ENCODE peak calls at places on chromosome 1, in nine cellular contexts. One of them, this sample, is unnamed.

GRCh38 chr1:156765664-156766063 is 1.7 kb upstream of the PRCC start:
- DNase-seq in GM23248: no peak
- DNase-seq in lung: no peak
- DNase-seq in right atrium auricular region: no peak
- DNase-seq in CD4-positive, alpha-beta memory T cell: no peak
- DNase-seq in CD8-positive, alpha-beta T cell: no peak
- DNase-seq in cardiac muscle cell: no peak
- DNase-seq in ovary: no peak
- DNase-seq in heart left ventricle: no peak
- DNase-seq in this sample: no peak

GRCh38 chr1:63073530-63074306 is 248.6 kb upstream of the FOXD3 start:
- DNase-seq in heart left ventricle: no peak
- DNase-seq in right atrium auricular region: no peak
- DNase-seq in GM23248: peak
- DNase-seq in CD8-positive, alpha-beta T cell: no peak
- DNase-seq in CD4-positive, alpha-beta memory T cell: no peak
- DNase-seq in cardiac muscle cell: peak
- DNase-seq in lung: no peak
- DNase-seq in ovary: no peak
- DNase-seq in this sample: no peak

GRCh38 chr1:100972185-100972584 is 53.4 kb downstream of the DPH5 start:
- DNase-seq in ovary: no peak
- DNase-seq in CD4-positive, alpha-beta memory T cell: no peak
- DNase-seq in CD8-positive, alpha-beta T cell: no peak
- DNase-seq in lung: no peak
- DNase-seq in right atrium auricular region: no peak
- DNase-seq in GM23248: no peak
- DNase-seq in cardiac muscle cell: no peak
- DNase-seq in heart left ventricle: no peak
- DNase-seq in this sample: no peak

GRCh38 chr1:163357378-163357777 is 35.6 kb downstream of the NUF2 start:
- DNase-seq in cardiac muscle cell: peak
- DNase-seq in CD4-positive, alpha-beta memory T cell: no peak
- DNase-seq in right atrium auricular region: no peak
- DNase-seq in lung: no peak
- DNase-seq in GM23248: peak
- DNase-seq in heart left ventricle: no peak
- DNase-seq in CD8-positive, alpha-beta T cell: no peak
- DNase-seq in ovary: no peak
- DNase-seq in this sample: no peak

GRCh38 chr1:106984801-106985200 is 71.7 kb upstream of the PRMT6 start:
- DNase-seq in heart left ventricle: no peak
- DNase-seq in GM23248: no peak
- DNase-seq in ovary: no peak
- DNase-seq in cardiac muscle cell: no peak
- DNase-seq in CD8-positive, alpha-beta T cell: no peak
- DNase-seq in CD4-positive, alpha-beta memory T cell: no peak
- DNase-seq in lung: no peak
- DNase-seq in right atrium auricular region: no peak
- DNase-seq in this sample: no peak

GRCh38 chr1:172938676-172939075 is 112.1 kb downstream of the TNFSF18 start:
- DNase-seq in GM23248: peak
- DNase-seq in right atrium auricular region: no peak
- DNase-seq in cardiac muscle cell: no peak
- DNase-seq in heart left ventricle: no peak
- DNase-seq in lung: no peak
- DNase-seq in CD8-positive, alpha-beta T cell: no peak
- DNase-seq in CD4-positive, alpha-beta memory T cell: no peak
- DNase-seq in ovary: no peak
- DNase-seq in this sample: no peak

GRCh38 chr1:12140676-12141532 is 25.9 kb upstream of the TNFRSF1B start:
- DNase-seq in lung: no peak
- DNase-seq in cardiac muscle cell: no peak
- DNase-seq in CD4-positive, alpha-beta memory T cell: no peak
- DNase-seq in heart left ventricle: no peak
- DNase-seq in CD8-positive, alpha-beta T cell: no peak
- DNase-seq in right atrium auricular region: no peak
- DNase-seq in GM23248: no peak
- DNase-seq in ovary: no peak
- DNase-seq in this sample: no peak

GRCh38 chr1:155178441-155179106 is 4.9 kb downstream of the TRIM46 start:
- DNase-seq in CD8-positive, alpha-beta T cell: no peak
- DNase-seq in ovary: peak
- DNase-seq in CD4-positive, alpha-beta memory T cell: no peak
- DNase-seq in GM23248: no peak
- DNase-seq in right atrium auricular region: no peak
- DNase-seq in cardiac muscle cell: no peak
- DNase-seq in heart left ventricle: no peak
- DNase-seq in lung: no peak
- DNase-seq in this sample: peak

GRCh38 chr1:93824869-93825268 is 54.1 kb downstream of the DNTTIP2 start:
- DNase-seq in cardiac muscle cell: no peak
- DNase-seq in right atrium auricular region: no peak
- DNase-seq in heart left ventricle: no peak
- DNase-seq in ovary: no peak
- DNase-seq in lung: no peak
- DNase-seq in CD4-positive, alpha-beta memory T cell: no peak
- DNase-seq in CD8-positive, alpha-beta T cell: no peak
- DNase-seq in GM23248: no peak
- DNase-seq in this sample: no peak

GRCh38 chr1:9317591-9318331 is 25.1 kb downstream of the SPSB1 start:
- DNase-seq in cardiac muscle cell: no peak
- DNase-seq in CD8-positive, alpha-beta T cell: no peak
- DNase-seq in lung: peak
- DNase-seq in GM23248: peak
- DNase-seq in CD4-positive, alpha-beta memory T cell: no peak
- DNase-seq in ovary: peak
- DNase-seq in right atrium auricular region: no peak
- DNase-seq in heart left ventricle: peak
- DNase-seq in this sample: peak

GRCh38 chr1:17958704-17959103 is 148.9 kb upstream of the IGSF21 start:
- DNase-seq in right atrium auricular region: no peak
- DNase-seq in CD4-positive, alpha-beta memory T cell: no peak
- DNase-seq in GM23248: no peak
- DNase-seq in heart left ventricle: no peak
- DNase-seq in lung: no peak
- DNase-seq in ovary: no peak
- DNase-seq in cardiac muscle cell: no peak
- DNase-seq in CD8-positive, alpha-beta T cell: no peak
- DNase-seq in this sample: no peak

GRCh38 chr1:69055223-69055622 is 512.5 kb upstream of the LRRC7 start:
- DNase-seq in heart left ventricle: no peak
- DNase-seq in GM23248: no peak
- DNase-seq in lung: no peak
- DNase-seq in CD8-positive, alpha-beta T cell: no peak
- DNase-seq in CD4-positive, alpha-beta memory T cell: no peak
- DNase-seq in cardiac muscle cell: no peak
- DNase-seq in ovary: no peak
- DNase-seq in right atrium auricular region: no peak
- DNase-seq in this sample: no peak

GRCh38 chr1:234237416-234237815 is 135.8 kb upstream of the COA6 start:
- DNase-seq in cardiac muscle cell: no peak
- DNase-seq in heart left ventricle: no peak
- DNase-seq in lung: no peak
- DNase-seq in CD8-positive, alpha-beta T cell: no peak
- DNase-seq in CD4-positive, alpha-beta memory T cell: no peak
- DNase-seq in GM23248: no peak
- DNase-seq in right atrium auricular region: peak
- DNase-seq in ovary: no peak
- DNase-seq in this sample: no peak

GRCh38 chr1:176541663-176542062 is 78.7 kb downstream of the PAPPA2 start:
- DNase-seq in lung: no peak
- DNase-seq in GM23248: peak
- DNase-seq in heart left ventricle: no peak
- DNase-seq in right atrium auricular region: no peak
- DNase-seq in CD4-positive, alpha-beta memory T cell: no peak
- DNase-seq in CD8-positive, alpha-beta T cell: no peak
- DNase-seq in cardiac muscle cell: no peak
- DNase-seq in ovary: no peak
- DNase-seq in this sample: no peak

GRCh38 chr1:16125088-16125470 is 30.8 kb downstream of the EPHA2 start:
- DNase-seq in right atrium auricular region: no peak
- DNase-seq in cardiac muscle cell: no peak
- DNase-seq in lung: no peak
- DNase-seq in ovary: peak
- DNase-seq in CD4-positive, alpha-beta memory T cell: no peak
- DNase-seq in CD8-positive, alpha-beta T cell: no peak
- DNase-seq in heart left ventricle: peak
- DNase-seq in GM23248: no peak
- DNase-seq in this sample: no peak

GRCh38 chr1:228512852-228513243 is 25.7 kb downstream of the RNF187 start:
- DNase-seq in GM23248: no peak
- DNase-seq in cardiac muscle cell: no peak
- DNase-seq in ovary: no peak
- DNase-seq in heart left ventricle: no peak
- DNase-seq in lung: no peak
- DNase-seq in CD8-positive, alpha-beta T cell: no peak
- DNase-seq in right atrium auricular region: no peak
- DNase-seq in CD4-positive, alpha-beta memory T cell: no peak
- DNase-seq in this sample: no peak

GRCh38 chr1:221719278-221719597 is 22.7 kb downstream of the DUSP10 start:
- DNase-seq in GM23248: no peak
- DNase-seq in heart left ventricle: no peak
- DNase-seq in ovary: no peak
- DNase-seq in right atrium auricular region: no peak
- DNase-seq in CD4-positive, alpha-beta memory T cell: no peak
- DNase-seq in CD8-positive, alpha-beta T cell: no peak
- DNase-seq in cardiac muscle cell: no peak
- DNase-seq in lung: no peak
- DNase-seq in this sample: no peak

GRCh38 chr1:221718391-221719277 is 23.3 kb downstream of the DUSP10 start:
- DNase-seq in ovary: no peak
- DNase-seq in heart left ventricle: no peak
- DNase-seq in CD4-positive, alpha-beta memory T cell: no peak
- DNase-seq in right atrium auricular region: no peak
- DNase-seq in cardiac muscle cell: no peak
- DNase-seq in GM23248: peak
- DNase-seq in lung: no peak
- DNase-seq in CD8-positive, alpha-beta T cell: no peak
- DNase-seq in this sample: no peak

GRCh38 chr1:221720545-221720944 is 21.3 kb downstream of the DUSP10 start:
- DNase-seq in ovary: no peak
- DNase-seq in lung: no peak
- DNase-seq in cardiac muscle cell: no peak
- DNase-seq in CD4-positive, alpha-beta memory T cell: no peak
- DNase-seq in right atrium auricular region: no peak
- DNase-seq in GM23248: no peak
- DNase-seq in CD8-positive, alpha-beta T cell: no peak
- DNase-seq in heart left ventricle: no peak
- DNase-seq in this sample: no peak

GRCh38 chr1:221722254-221723017 is 19.5 kb downstream of the DUSP10 start:
- DNase-seq in CD4-positive, alpha-beta memory T cell: no peak
- DNase-seq in cardiac muscle cell: no peak
- DNase-seq in heart left ventricle: no peak
- DNase-seq in lung: no peak
- DNase-seq in ovary: no peak
- DNase-seq in right atrium auricular region: no peak
- DNase-seq in CD8-positive, alpha-beta T cell: no peak
- DNase-seq in GM23248: no peak
- DNase-seq in this sample: no peak

GRCh38 chr1:221719987-221720386 is 21.9 kb downstream of the DUSP10 start:
- DNase-seq in ovary: no peak
- DNase-seq in CD4-positive, alpha-beta memory T cell: no peak
- DNase-seq in lung: no peak
- DNase-seq in heart left ventricle: no peak
- DNase-seq in CD8-positive, alpha-beta T cell: no peak
- DNase-seq in GM23248: peak
- DNase-seq in right atrium auricular region: no peak
- DNase-seq in cardiac muscle cell: no peak
- DNase-seq in this sample: no peak
- H3K27ac ChIP-seq in ovary: no peak
- H3K27ac ChIP-seq in CD4-positive, alpha-beta memory T cell: no peak
- H3K27ac ChIP-seq in lung: no peak
- H3K27ac ChIP-seq in heart left ventricle: no peak
- H3K27ac ChIP-seq in CD8-positive, alpha-beta T cell: no peak
- H3K27ac ChIP-seq in GM23248: no peak
- H3K27ac ChIP-seq in right atrium auricular region: no peak
- H3K27ac ChIP-seq in cardiac muscle cell: no peak
- H3K27ac ChIP-seq in this sample: no peak

DNA sequence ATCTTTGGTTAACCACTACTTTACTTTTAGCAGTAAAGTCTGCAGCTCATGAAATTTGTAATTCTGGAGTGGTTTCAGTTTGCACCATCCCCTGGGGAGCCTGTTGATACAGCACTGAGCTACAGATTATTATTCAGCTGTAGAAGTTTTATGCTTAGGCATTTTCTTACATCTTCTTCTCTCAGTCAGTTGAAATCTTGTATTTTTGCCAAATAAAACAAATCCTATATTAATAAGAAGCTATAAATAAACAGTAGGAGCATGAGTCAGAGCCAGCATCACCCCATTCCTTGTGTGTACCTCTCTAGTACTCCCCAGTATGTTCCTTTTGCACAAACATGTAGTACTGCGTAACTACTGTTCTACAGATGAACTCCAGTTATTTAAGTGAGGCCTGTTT is 118.9 kb downstream of the ATF6 start:
- DNase-seq in right atrium auricular region: no peak
- DNase-seq in GM23248: peak
- DNase-seq in heart left ventricle: peak
- DNase-seq in lung: no peak
- DNase-seq in ovary: no peak
- DNase-seq in cardiac muscle cell: no peak
- DNase-seq in CD4-positive, alpha-beta memory T cell: no peak
- DNase-seq in CD8-positive, alpha-beta T cell: no peak
- DNase-seq in this sample: no peak
- H3K27ac ChIP-seq in right atrium auricular region: no peak
- H3K27ac ChIP-seq in GM23248: peak
- H3K27ac ChIP-seq in heart left ventricle: no peak
- H3K27ac ChIP-seq in lung: no peak
- H3K27ac ChIP-seq in ovary: no peak
- H3K27ac ChIP-seq in cardiac muscle cell: no peak
- H3K27ac ChIP-seq in CD4-positive, alpha-beta memory T cell: no peak
- H3K27ac ChIP-seq in CD8-positive, alpha-beta T cell: no peak
- H3K27ac ChIP-seq in this sample: peak

DNA sequence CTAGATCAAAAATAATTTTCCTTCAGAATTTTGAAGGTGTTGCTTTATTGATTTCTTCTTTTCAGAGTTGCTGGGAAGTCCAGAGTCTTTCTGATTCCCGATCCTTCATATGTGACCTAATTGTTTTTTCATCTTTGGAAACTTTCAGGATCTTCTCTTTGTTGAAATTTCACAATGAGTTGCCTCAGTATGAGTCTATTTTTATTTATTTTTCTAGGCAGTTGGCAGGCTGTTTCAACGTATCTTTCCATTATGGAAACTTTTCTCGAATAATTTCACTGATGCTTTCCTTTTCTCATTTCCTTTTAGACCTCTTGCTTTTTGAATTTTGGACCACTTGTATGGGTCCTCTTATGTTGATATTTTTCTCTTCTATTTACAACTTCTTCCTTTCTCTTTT is 354.3 kb downstream of the TGFB2 start:
- DNase-seq in CD8-positive, alpha-beta T cell: no peak
- DNase-seq in cardiac muscle cell: no peak
- DNase-seq in ovary: no peak
- DNase-seq in lung: no peak
- DNase-seq in heart left ventricle: no peak
- DNase-seq in right atrium auricular region: no peak
- DNase-seq in GM23248: peak
- DNase-seq in CD4-positive, alpha-beta memory T cell: no peak
- DNase-seq in this sample: no peak
- H3K27ac ChIP-seq in CD8-positive, alpha-beta T cell: no peak
- H3K27ac ChIP-seq in cardiac muscle cell: peak
- H3K27ac ChIP-seq in ovary: no peak
- H3K27ac ChIP-seq in lung: no peak
- H3K27ac ChIP-seq in heart left ventricle: no peak
- H3K27ac ChIP-seq in right atrium auricular region: no peak
- H3K27ac ChIP-seq in GM23248: no peak
- H3K27ac ChIP-seq in CD4-positive, alpha-beta memory T cell: no peak
- H3K27ac ChIP-seq in this sample: no peak

GRCh38 chr1:54276617-54277450 is 76.9 kb downstream of the MRPL37 start:
- DNase-seq in right atrium auricular region: no peak
- DNase-seq in heart left ventricle: peak
- DNase-seq in GM23248: no peak
- DNase-seq in cardiac muscle cell: no peak
- DNase-seq in CD4-positive, alpha-beta memory T cell: no peak
- DNase-seq in CD8-positive, alpha-beta T cell: no peak
- DNase-seq in lung: no peak
- DNase-seq in ovary: no peak
- DNase-seq in this sample: no peak
- H3K27ac ChIP-seq in right atrium auricular region: peak
- H3K27ac ChIP-seq in heart left ventricle: peak
- H3K27ac ChIP-seq in GM23248: no peak
- H3K27ac ChIP-seq in cardiac muscle cell: no peak
- H3K27ac ChIP-seq in CD4-positive, alpha-beta memory T cell: no peak
- H3K27ac ChIP-seq in CD8-positive, alpha-beta T cell: no peak
- H3K27ac ChIP-seq in lung: peak
- H3K27ac ChIP-seq in ovary: peak
- H3K27ac ChIP-seq in this sample: peak

This sample was measured in sigmoid colon.